ENCODE peak calls at places on chromosomes 4 and X, in seven cellular contexts. U is upper lobe of right lung, Z is suprapubic skin, V is neural progenitor cell, A is mammary epithelial cell, Q is uterus, K is heart right ventricle. G is an unnamed sample. For H3K9me3 and H3K27me3, the result is how much of the 10 kb centered on the place peaks cover.

GRCh38 chr4:83364312-83364711 is 29.7 kb upstream of the HPSE start:
- DNase-seq in K (no peak), A (peak), Z (no peak), V (no peak), Q (no peak), U (no peak), G (no peak)

GRCh38 chr4:26899991-26900390 is 39.4 kb downstream of the STIM2 start:
- DNase-seq in V (no peak), U (no peak), Q (no peak), Z (no peak), A (no peak), K (no peak), G (peak)

GRCh38 chr4:138053601-138054322 is 188.4 kb downstream of the SLC7A11 start:
- DNase-seq in U (no peak), A (peak), V (no peak), Q (peak), Z (no peak), K (no peak), G (no peak)

GRCh38 chr4:72318771-72319170 is 250.2 kb downstream of the ADAMTS3 start:
- DNase-seq in U (no peak), V (no peak), Q (no peak), K (no peak), Z (no peak), A (peak), G (no peak)

GRCh38 chr4:5887361-5888221 is 5.3 kb downstream of the CRMP1 start:
- DNase-seq in K (no peak), A (no peak), Z (no peak), U (no peak), Q (peak), V (peak), G (no peak)

GRCh38 chr4:114180481-114180880 is 201.0 kb upstream of the ARSJ start:
- DNase-seq in Z (no peak), A (no peak), K (peak), Q (peak), V (peak), U (no peak), G (peak)

GRCh38 chr4:18401868-18402267 is 380.3 kb upstream of the LCORL start:
- DNase-seq in U (no peak), V (no peak), Q (no peak), Z (no peak), K (no peak), A (no peak), G (peak)

GRCh38 chr4:117699595-117699994 is 334.7 kb upstream of the NDST3 start:
- DNase-seq in V (no peak), Z (no peak), A (no peak), U (no peak), K (no peak), Q (no peak), G (no peak)

GRCh38 chr4:14335872-14336271 is 666.4 kb upstream of the CPEB2 start:
- DNase-seq in V (no peak), Z (no peak), Q (no peak), A (no peak), K (no peak), U (no peak), G (no peak)

GRCh38 chr4:113781439-113782040 is 20.0 kb upstream of the CAMK2D start:
- DNase-seq in U (no peak), Q (no peak), V (peak), K (no peak), A (no peak), Z (no peak), G (peak)

GRCh38 chrX:9429767-9430166 is 35.1 kb upstream of the TBL1X start:
- DNase-seq in Q (no peak), Z (no peak), K (no peak), A (no peak), V (no peak), U (no peak), G (no peak)

GRCh38 chr4:124053872-124054538 is 657.4 kb downstream of the SPRY1 start:
- DNase-seq in V (no peak), U (no peak), Q (no peak), K (no peak), Z (no peak), A (no peak), G (no peak)

GRCh38 chr4:15513545-15513944 is 43.9 kb downstream of the CC2D2A start:
- DNase-seq in Z (no peak), K (no peak), Q (no peak), A (no peak), U (no peak), V (no peak), G (no peak)

GRCh38 chr4:104860227-104861123 is 286.2 kb upstream of the TET2 start:
- DNase-seq in V (peak), Q (peak), A (peak), K (peak), U (no peak), Z (no peak), G (peak)

GRCh38 chr4:154473497-154473896 is 18.1 kb downstream of the DCHS2 start:
- DNase-seq in Z (no peak), U (no peak), Q (no peak), K (no peak), A (no peak), V (no peak), G (no peak)
- H3K27ac ChIP-seq in Z (no peak), U (no peak), Q (peak), K (no peak), A (no peak), V (no peak), G (no peak)

GRCh38 chr4:179110816-179111215 is 1668.6 kb upstream of the AGA start:
- DNase-seq in U (no peak), Z (no peak), V (no peak), Q (no peak), K (no peak), A (no peak), G (no peak)

GRCh38 chr4:179110356-179110755 is 1668.1 kb upstream of the AGA start:
- DNase-seq in Q (no peak), A (peak), U (no peak), Z (no peak), V (no peak), K (no peak), G (no peak)

GRCh38 chr4:179116011-179116410 is 1673.8 kb upstream of the AGA start:
- DNase-seq in U (no peak), A (no peak), Z (no peak), Q (no peak), K (no peak), V (no peak), G (no peak)

GRCh38 chr4:179114615-179115014 is 1672.4 kb upstream of the AGA start:
- DNase-seq in A (no peak), V (no peak), Z (no peak), K (no peak), U (no peak), Q (no peak), G (no peak)

GRCh38 chr4:179112441-179113170 is 1670.4 kb upstream of the AGA start:
- DNase-seq in V (no peak), K (no peak), A (no peak), Z (no peak), U (no peak), Q (no peak), G (no peak)
- H3K9me3 ChIP-seq in V (under half), K (under half), A (under half), Z (under half), U (under half), Q (under half), G (under half)

GRCh38 chrX:5876984-5877655 is 351.5 kb downstream of the NLGN4X start:
- DNase-seq in Q (no peak), K (no peak), Z (no peak), A (peak), V (peak), U (no peak), G (no peak)
- H3K27me3 ChIP-seq in Q (under half), K (under half), Z (under half), A (under half), V (under half), U (under half), G (under half)

DNA sequence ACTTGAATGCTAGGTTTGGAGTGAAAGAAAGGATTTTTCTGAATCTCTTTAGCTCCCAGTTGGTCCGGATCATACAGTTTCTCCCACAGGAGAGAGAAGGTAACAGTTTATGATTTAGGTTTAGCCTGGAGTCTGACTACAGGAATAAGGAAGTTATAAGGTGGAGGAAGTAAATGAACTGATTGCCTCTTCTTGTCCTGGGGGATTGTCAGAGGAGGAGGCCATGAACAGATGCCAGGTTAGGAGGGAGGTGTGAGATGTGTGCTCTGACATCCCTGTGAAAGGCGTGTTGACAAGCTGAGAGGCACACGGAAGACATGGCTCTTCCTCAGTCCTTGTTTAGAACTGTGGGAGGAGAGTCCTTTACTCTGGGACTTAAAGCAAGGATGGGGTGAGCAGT is 64.4 kb downstream of the CHRNA9 start:
- DNase-seq in Z (no peak), Q (no peak), V (no peak), A (no peak), U (no peak), K (no peak), G (no peak)
- H3K27ac ChIP-seq in Z (no peak), Q (no peak), V (peak), A (no peak), U (no peak), K (no peak), G (no peak)

DNA sequence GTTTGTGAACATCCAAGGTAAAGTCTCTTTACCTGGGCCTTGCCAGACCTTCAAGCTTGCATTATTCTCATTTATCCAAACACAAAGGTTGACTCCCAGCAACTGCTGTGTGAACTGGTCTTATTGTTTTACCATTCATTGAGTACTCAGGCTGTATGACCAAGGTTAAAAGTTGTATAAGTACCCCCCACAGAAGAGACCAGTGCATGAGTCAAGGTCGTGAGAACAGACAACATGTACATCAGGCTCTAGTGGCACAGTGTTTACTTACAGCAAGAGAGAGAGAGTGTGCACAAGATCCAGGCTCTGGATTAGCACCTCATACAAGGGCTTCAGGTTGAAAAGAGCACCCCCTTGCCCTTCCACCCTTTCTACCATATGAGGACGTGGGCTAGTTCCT is 77.4 kb upstream of the EFNB1 start:
- DNase-seq in K (no peak), V (no peak), U (no peak), A (no peak), Z (no peak), Q (no peak), G (no peak)
- H3K9me3 ChIP-seq in K (under half), V (under half), U (under half), A (under half), Z (under half), Q (under half), G (under half)

GRCh38 chr4:8861576-8862279 is 9.9 kb downstream of the HMX1 start:
- DNase-seq in Z (no peak), V (peak), K (no peak), A (no peak), Q (no peak), U (no peak), G (no peak)

GRCh38 chr4:8862334-8862733 is 9.3 kb downstream of the HMX1 start:
- DNase-seq in Z (no peak), U (no peak), Q (no peak), V (no peak), K (no peak), A (no peak), G (no peak)

GRCh38 chr4:8863759-8864682 is 7.6 kb downstream of the HMX1 start:
- DNase-seq in K (no peak), U (no peak), A (no peak), Z (no peak), Q (no peak), V (no peak), G (no peak)

GRCh38 chr4:8864912-8865680 is 6.5 kb downstream of the HMX1 start:
- DNase-seq in Q (no peak), Z (no peak), U (no peak), A (no peak), V (no peak), K (no peak), G (no peak)

GRCh38 chr4:8862800-8863758 is 8.6 kb downstream of the HMX1 start:
- DNase-seq in K (no peak), Z (no peak), U (no peak), A (no peak), Q (no peak), V (peak), G (no peak)
- H3K27me3 ChIP-seq in K (half or more), Z (half or more), U (half or more), A (half or more), Q (under half), V (half or more), G (under half)

DNA sequence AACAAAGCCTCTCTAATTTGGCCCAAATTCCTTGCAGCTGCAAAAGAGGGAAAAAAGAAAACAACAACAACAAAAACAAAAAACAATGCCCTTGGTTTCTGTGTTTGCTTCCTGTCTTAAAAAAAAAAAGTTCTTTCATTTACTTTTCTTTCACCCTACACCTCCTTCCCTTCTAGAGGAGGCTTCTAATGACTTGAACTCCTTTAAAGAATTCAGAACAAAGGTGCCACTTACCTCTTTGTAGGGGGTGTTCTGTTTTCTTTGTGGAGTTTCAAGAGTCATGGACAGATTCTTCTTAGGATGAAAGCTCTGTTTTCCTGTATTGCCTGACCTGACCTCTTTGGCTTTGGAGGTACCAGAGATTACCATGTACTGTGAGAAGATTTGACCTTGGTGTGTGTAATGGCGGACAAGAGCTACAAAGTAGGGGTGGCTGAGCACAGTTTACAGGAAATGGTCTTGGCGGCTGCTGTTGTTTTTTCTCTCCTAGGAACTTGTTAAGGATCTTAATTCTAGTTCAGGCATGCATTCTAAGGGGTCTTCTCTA is 72.4 kb upstream of the S100G start:
- DNase-seq in K (no peak), V (peak), Q (no peak), A (no peak), Z (no peak), U (no peak), G (no peak)
- H3K27ac ChIP-seq in K (no peak), V (no peak), Q (no peak), A (no peak), Z (no peak), U (no peak), G (no peak)

DNA sequence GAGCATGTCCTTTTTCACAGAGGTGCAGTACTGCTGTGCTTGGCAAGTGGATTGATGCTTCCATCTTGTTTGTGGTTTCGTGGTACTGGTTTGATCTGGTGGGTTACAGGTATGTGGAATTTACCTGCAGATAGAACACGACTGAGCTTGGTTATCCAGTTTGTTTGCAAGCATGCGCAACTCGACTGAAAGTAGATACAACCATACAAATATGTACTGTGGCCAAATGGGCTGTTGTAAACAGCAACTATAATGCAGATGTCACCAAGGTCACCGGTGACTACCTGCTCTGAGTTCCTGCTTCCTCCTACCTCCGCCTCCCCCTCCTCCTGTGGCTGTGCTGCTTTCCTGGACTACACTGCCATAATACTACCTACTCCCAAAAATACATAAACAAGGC is 12.4 kb downstream of the CWH43 start:
- DNase-seq in V (no peak), U (no peak), A (no peak), Z (no peak), Q (no peak), K (no peak), G (no peak)
- H3K9me3 ChIP-seq in V (under half), U (under half), A (under half), Z (under half), Q (under half), K (under half), G (under half)

GRCh38 chr4:140567722-140568121 is 1.0 kb downstream of the UCP1 start:
- DNase-seq in A (no peak), Z (no peak), V (peak), K (no peak), U (no peak), Q (no peak), G (peak)
- H3K27me3 ChIP-seq in A (under half), Z (half or more), V (half or more), K (under half), U (under half), Q (under half), G (under half)

G was measured in small intestine.